ENCODE peak calls at places on chromosome 20, in nine cellular contexts. P, B, A, E, R, J, W, K and F are unnamed samples.

GRCh38 chr20:51429696-51430095 is 112.8 kb downstream of the NFATC2 start:
- DNase-seq in P (no peak), B (no peak), A (no peak), E (no peak), R (no peak), J (no peak), W (no peak), K (no peak), F (no peak)

GRCh38 chr20:63114693-63115069 is 101.2 kb downstream of the YTHDF1 start:
- DNase-seq in P (no peak), B (no peak), A (no peak), E (no peak), R (no peak), J (no peak), W (no peak), K (peak; percentile 6), F (no peak)

GRCh38 chr20:34064286-34064685 is 47.8 kb downstream of the EIF2S2 start:
- DNase-seq in P (no peak), B (no peak), A (no peak), E (no peak), R (no peak), J (no peak), W (no peak), K (no peak), F (no peak)

GRCh38 chr20:61500791-61501321 is 248.8 kb downstream of the CDH4 start:
- DNase-seq in P (peak; percentile 13), B (no peak), A (peak; percentile 35), E (no peak), R (no peak), J (no peak), W (peak; percentile 66), K (no peak), F (no peak)

GRCh38 chr20:60957621-60958020 is 294.4 kb upstream of the CDH4 start:
- DNase-seq in P (no peak), B (no peak), A (no peak), E (no peak), R (no peak), J (no peak), W (peak; percentile 12), K (no peak), F (no peak)

GRCh38 chr20:51529758-51530157 is 12.8 kb downstream of the NFATC2 start:
- DNase-seq in P (no peak), B (no peak), A (no peak), E (no peak), R (peak; percentile 81), J (peak; percentile 47), W (no peak), K (no peak), F (peak; percentile 68)

GRCh38 chr20:59599941-59600340 is 4.4 kb upstream of the PHACTR3 start:
- DNase-seq in P (no peak), B (no peak), A (no peak), E (no peak), R (no peak), J (no peak), W (no peak), K (peak; percentile 25), F (no peak)

GRCh38 chr20:62345681-62346370 is 21.3 kb downstream of the LAMA5 start:
- DNase-seq in P (no peak), B (no peak), A (no peak), E (no peak), R (no peak), J (no peak), W (no peak), K (no peak), F (no peak)